ENCODE peak calls at places on chromosome 11, in five cellular contexts. Y is activated T-helper 1 cell treated with anti-CD3 and anti-CD28 coated beads, Interleukin-12 subunit alpha, Interleukin-12 subunit beta, Interleukin-2, Interleukin-4 antibody, amounts not matched to agents 30 ng/mL and 10 ng/mL and 1 ng/mL, durations not matched to agents 14 hours and 24 hours and 36 hours; N is activated naive CD8-positive, alpha-beta T cell treated with anti-CD3 and anti-CD28 coated beads for 36 hours; K is Caco-2; S is choroid plexus epithelial cell. Q is an unnamed sample.

GRCh38 chr11:43072096-43072495 is 239.7 kb upstream of the API5 start:
- DNase-seq in Y (no peak), N (no peak), K (no peak), S (no peak), Q (no peak)

GRCh38 chr11:61918251-61919112 is 1.1 kb upstream of the RAB3IL1 start:
- DNase-seq in Y (no peak), N (no peak), K (no peak), S (no peak), Q (no peak)

GRCh38 chr11:65429724-65430405 is 7.3 kb downstream of the NEAT1 start:
- DNase-seq in Y (peak), N (peak), K (no peak), S (peak), Q (peak)

GRCh38 chr11:66124564-66124963 is 54.5 kb downstream of the PACS1 start:
- DNase-seq in Y (no peak), N (no peak), K (no peak), S (no peak), Q (no peak)

GRCh38 chr11:20438637-20439036 is 51.1 kb downstream of the PRMT3 start:
- DNase-seq in Y (no peak), N (no peak), K (no peak), S (no peak), Q (no peak)

GRCh38 chr11:2586793-2587131 is 113.0 kb downstream of the KCNQ1OT1 start:
- DNase-seq in Y (no peak), N (no peak), K (no peak), S (no peak), Q (no peak)

GRCh38 chr11:2092956-2093412 is 46.2 kb downstream of the IGF2 start:
- DNase-seq in Y (no peak), N (peak), K (no peak), S (peak), Q (no peak)

GRCh38 chr11:117856252-117856651 is 20.2 kb downstream of the FXYD6 start:
- DNase-seq in Y (no peak), N (no peak), K (peak), S (no peak), Q (no peak)

GRCh38 chr11:61586792-61587430 is 6.0 kb upstream of the SYT7 start:
- DNase-seq in Y (no peak), N (no peak), K (no peak), S (no peak), Q (no peak)

GRCh38 chr11:13062115-13062514 is 53.0 kb downstream of the RASSF10 start:
- DNase-seq in Y (no peak), N (no peak), K (no peak), S (no peak), Q (no peak)

GRCh38 chr11:109015283-109015682 is 350.4 kb downstream of the DDX10 start:
- DNase-seq in Y (no peak), N (no peak), K (no peak), S (peak), Q (no peak)

GRCh38 chr11:69620663-69621290 is 20.2 kb upstream of the CCND1 start:
- DNase-seq in Y (no peak), N (no peak), K (no peak), S (no peak), Q (no peak)

GRCh38 chr11:60887531-60887930 is 18.9 kb downstream of the PRPF19 start:
- DNase-seq in Y (no peak), N (no peak), K (peak), S (peak), Q (no peak)

GRCh38 chr11:36090351-36091245 is 146.7 kb downstream of the LDLRAD3 start:
- DNase-seq in Y (no peak), N (no peak), K (no peak), S (no peak), Q (no peak)

GRCh38 chr11:114060402-114061052 is 1.0 kb downstream of the ZBTB16 start:
- DNase-seq in Y (no peak), N (peak), K (no peak), S (no peak), Q (no peak)

GRCh38 chr11:29518389-29519174 is 498.2 kb downstream of the KCNA4 start:
- DNase-seq in Y (no peak), N (no peak), K (no peak), S (peak), Q (no peak)

GRCh38 chr11:13114566-13115465 is 105.7 kb downstream of the RASSF10 start:
- DNase-seq in Y (no peak), N (no peak), K (peak), S (no peak), Q (no peak)

GRCh38 chr11:134040386-134041297 is 28.2 kb upstream of the JAM3 start:
- DNase-seq in Y (no peak), N (no peak), K (no peak), S (peak), Q (no peak)

GRCh38 chr11:30635401-30635989 is 49.3 kb upstream of the MPPED2 start:
- DNase-seq in Y (no peak), N (no peak), K (peak), S (peak), Q (peak)

GRCh38 chr11:47560431-47560830 is 5.0 kb upstream of the PTPMT1 start:
- DNase-seq in Y (no peak), N (no peak), K (no peak), S (peak), Q (no peak)

Q was measured in foreskin melanocyte.